ENCODE peak calls at places on chromosomes 1 and 21, in six cellular contexts. B is NT2/D1, N is HepG2, K is GM12878, A is HCT116, X is H1. U is an unnamed sample.
A peak's percentile ranks its signal among the peaks of the same experiment; 100 is the strongest.

GRCh38 chr1:4745560-4745959 is 91.2 kb downstream of the AJAP1 start:
- DNase-seq in A (no peak), N (no peak), K (no peak), B (no peak), X (no peak), U (peak; percentile 21)

GRCh38 chr1:209584186-209584776 is 767 bp downstream of the CAMK1G start:
- DNase-seq in A (no peak), N (no peak), X (no peak), K (no peak), B (no peak), U (no peak)

GRCh38 chr1:167943541-167943940 is 6.7 kb upstream of the MPC2 start:
- DNase-seq in X (no peak), K (no peak), B (no peak), N (no peak), A (no peak), U (no peak)

GRCh38 chr1:22454476-22455056 is 2.9 kb downstream of the ZBTB40 start:
- DNase-seq in K (no peak), A (no peak), N (no peak), B (no peak), X (no peak), U (no peak)

GRCh38 chr1:198655464-198656121 is 16.8 kb downstream of the PTPRC start:
- DNase-seq in N (no peak), B (no peak), X (no peak), K (no peak), A (no peak), U (no peak)

GRCh38 chr1:216140650-216141547 is 282.3 kb downstream of the USH2A start:
- DNase-seq in K (no peak), N (no peak), B (no peak), X (no peak), A (no peak), U (no peak)

GRCh38 chr1:233983811-233984210 is 79.3 kb downstream of the SLC35F3 start:
- DNase-seq in K (no peak), A (no peak), N (no peak), B (no peak), X (no peak), U (no peak)

GRCh38 chr1:230160957-230161771 is 94.1 kb downstream of the GALNT2 start:
- DNase-seq in K (no peak), X (no peak), A (no peak), N (peak; percentile 51), B (no peak), U (peak; percentile 81)

GRCh38 chr1:63363014-63363413 is 4.4 kb upstream of the ALG6 start:
- DNase-seq in A (no peak), B (no peak), N (no peak), K (no peak), X (no peak), U (no peak)
- TF ChIP-seq ZNF274 in A (no peak), B (no peak), N (no peak), K (no peak), X (no peak), U (no peak)

GRCh38 chr21:25425156-25425555 is 182.1 kb downstream of the MRPL39 start:
- DNase-seq in A (no peak), X (no peak), K (no peak), N (no peak), B (no peak), U (no peak)
- TF ChIP-seq ZNF274 in A (no peak), X (no peak), K (no peak), N (no peak), B (no peak), U (no peak)

DNA sequence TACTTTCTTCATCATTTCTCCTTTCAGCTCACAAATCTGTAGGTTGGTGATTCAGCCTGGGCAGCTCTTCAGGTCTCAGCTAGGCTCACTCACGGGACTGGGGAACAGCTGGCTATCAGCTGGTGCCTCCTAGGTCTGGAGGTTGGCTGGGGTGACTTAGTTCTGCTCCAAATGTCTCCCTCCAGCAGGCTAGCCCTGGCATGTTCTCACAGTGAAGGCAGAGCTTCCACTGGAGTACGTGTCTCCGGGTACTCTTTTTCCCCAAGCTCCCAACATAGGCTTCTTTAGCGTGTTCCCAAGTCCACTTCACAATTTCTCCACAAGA is 12.5 kb upstream of the VAMP4 start:
- DNase-seq in X (no peak), A (no peak), K (no peak), B (peak; percentile 44), N (no peak), U (peak; percentile 56)
- TF ChIP-seq ZNF274 in X (no peak), A (no peak), K (no peak), B (no peak), N (no peak), U (no peak)

GRCh38 chr1:223177681-223178080 is 34.6 kb upstream of the TLR5 start:
- DNase-seq in K (no peak), A (no peak), N (peak; percentile 56), B (no peak), X (no peak), U (no peak)
- TF ChIP-seq ZNF274 in K (no peak), A (no peak), N (no peak), B (no peak), X (no peak), U (no peak)

DNA sequence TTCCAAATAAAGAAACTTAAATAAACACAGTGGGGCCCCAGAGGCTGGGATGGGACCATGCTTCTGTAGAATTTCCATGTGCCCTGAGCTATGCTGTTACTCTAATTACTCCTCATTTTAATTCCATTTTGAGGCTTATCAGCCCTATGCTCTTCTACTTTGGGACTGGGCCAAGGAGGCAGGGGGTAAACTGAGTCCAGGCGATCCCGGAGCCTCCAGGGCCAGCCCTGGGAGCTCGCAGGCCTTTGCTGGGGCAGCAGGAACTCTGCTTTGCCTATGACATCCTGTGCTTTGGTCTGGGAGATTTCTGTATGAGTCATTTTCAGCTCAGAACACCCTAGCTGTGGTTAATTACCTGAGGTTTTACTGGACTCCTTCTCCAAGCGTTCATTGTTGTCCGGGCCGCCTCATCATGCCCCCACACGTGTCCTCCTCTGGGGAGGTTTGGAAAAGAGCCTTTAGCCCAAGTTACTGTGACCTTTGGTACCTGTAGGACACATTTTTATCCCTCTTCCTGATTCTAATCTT is 95.7 kb downstream of the RHOU start:
- DNase-seq in N (peak; percentile 66), K (peak; percentile 46), X (no peak), B (no peak), A (peak; percentile 64), U (no peak)
- TF ChIP-seq ZNF274 in N (no peak), K (no peak), X (no peak), B (no peak), A (no peak), U (no peak)

U was measured in K562.